ENCODE peak calls at places on chromosome 7, in seven cellular contexts. One of them, this sample, is unnamed.

GRCh38 chr7:44461387-44461786 is 29.1 kb downstream of the NUDCD3 start:
- DNase-seq in H9: no peak
- DNase-seq in astrocyte of the spinal cord: peak
- DNase-seq in K562: no peak
- DNase-seq in GM13977: no peak
- DNase-seq in CD8-positive, alpha-beta T cell: peak
- DNase-seq in AG09319: no peak
- DNase-seq in this sample: no peak

GRCh38 chr7:65441010-65441409 is 67.4 kb downstream of the ZNF92 start:
- DNase-seq in K562: no peak
- DNase-seq in AG09319: no peak
- DNase-seq in CD8-positive, alpha-beta T cell: no peak
- DNase-seq in H9: no peak
- DNase-seq in GM13977: no peak
- DNase-seq in astrocyte of the spinal cord: peak
- DNase-seq in this sample: no peak

GRCh38 chr7:29748286-29749099 is 57.8 kb upstream of the WIPF3 start:
- DNase-seq in AG09319: no peak
- DNase-seq in H9: no peak
- DNase-seq in astrocyte of the spinal cord: peak
- DNase-seq in GM13977: no peak
- DNase-seq in K562: no peak
- DNase-seq in CD8-positive, alpha-beta T cell: no peak
- DNase-seq in this sample: no peak

GRCh38 chr7:13031481-13031880 is 344.0 kb downstream of the ARL4A start:
- DNase-seq in H9: no peak
- DNase-seq in CD8-positive, alpha-beta T cell: no peak
- DNase-seq in astrocyte of the spinal cord: no peak
- DNase-seq in K562: no peak
- DNase-seq in GM13977: no peak
- DNase-seq in AG09319: no peak
- DNase-seq in this sample: no peak

GRCh38 chr7:14902589-14902963 is at the start of gene DGKB:
- DNase-seq in AG09319: peak
- DNase-seq in astrocyte of the spinal cord: peak
- DNase-seq in K562: no peak
- DNase-seq in CD8-positive, alpha-beta T cell: no peak
- DNase-seq in H9: peak
- DNase-seq in GM13977: no peak
- DNase-seq in this sample: no peak

GRCh38 chr7:47572101-47572460 is 9.8 kb downstream of the TNS3 start:
- DNase-seq in AG09319: no peak
- DNase-seq in K562: no peak
- DNase-seq in CD8-positive, alpha-beta T cell: no peak
- DNase-seq in astrocyte of the spinal cord: no peak
- DNase-seq in H9: no peak
- DNase-seq in GM13977: no peak
- DNase-seq in this sample: no peak

GRCh38 chr7:32427769-32428291 is 62.4 kb downstream of the LSM5 start:
- DNase-seq in astrocyte of the spinal cord: peak
- DNase-seq in K562: peak
- DNase-seq in H9: peak
- DNase-seq in CD8-positive, alpha-beta T cell: peak
- DNase-seq in GM13977: peak
- DNase-seq in AG09319: peak
- DNase-seq in this sample: peak

GRCh38 chr7:111730476-111731300 is 168.4 kb upstream of the IMMP2L start:
- DNase-seq in GM13977: peak
- DNase-seq in astrocyte of the spinal cord: no peak
- DNase-seq in H9: no peak
- DNase-seq in AG09319: no peak
- DNase-seq in K562: peak
- DNase-seq in CD8-positive, alpha-beta T cell: no peak
- DNase-seq in this sample: peak

DNA sequence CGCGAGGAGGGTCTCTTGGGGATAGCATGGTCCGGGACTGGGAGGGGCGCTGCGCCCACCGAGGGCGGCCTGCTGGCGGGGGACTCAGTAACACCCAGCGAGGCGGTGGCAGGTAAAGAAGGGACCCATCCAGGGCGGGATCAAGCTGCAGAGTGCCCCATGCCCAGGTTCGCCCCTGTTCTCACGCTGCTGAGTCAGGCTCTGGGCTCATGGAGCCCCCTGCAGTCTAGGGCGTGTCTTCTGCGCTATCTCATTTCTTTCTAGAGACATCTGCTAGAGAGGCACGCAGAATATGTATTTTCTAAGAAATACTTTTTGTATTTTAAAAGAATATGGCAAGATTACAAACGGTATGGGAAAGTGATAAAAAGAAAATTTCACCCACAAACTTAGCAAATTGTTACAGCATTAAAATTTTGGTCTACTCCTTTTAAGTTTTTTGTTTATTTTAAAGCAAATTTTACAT is 933 bp downstream of the EPDR1 start:
- DNase-seq in AG09319: no peak
- DNase-seq in H9: peak
- DNase-seq in GM13977: peak
- DNase-seq in astrocyte of the spinal cord: peak
- DNase-seq in CD8-positive, alpha-beta T cell: no peak
- DNase-seq in K562: peak
- DNase-seq in this sample: peak
- TF ChIP-seq CTCF in AG09319: peak
- TF ChIP-seq CTCF in H9: no peak
- TF ChIP-seq CTCF in GM13977: no peak
- TF ChIP-seq CTCF in astrocyte of the spinal cord: peak
- TF ChIP-seq CTCF in CD8-positive, alpha-beta T cell: no peak
- TF ChIP-seq CTCF in K562: no peak
- TF ChIP-seq CTCF in this sample: peak

DNA sequence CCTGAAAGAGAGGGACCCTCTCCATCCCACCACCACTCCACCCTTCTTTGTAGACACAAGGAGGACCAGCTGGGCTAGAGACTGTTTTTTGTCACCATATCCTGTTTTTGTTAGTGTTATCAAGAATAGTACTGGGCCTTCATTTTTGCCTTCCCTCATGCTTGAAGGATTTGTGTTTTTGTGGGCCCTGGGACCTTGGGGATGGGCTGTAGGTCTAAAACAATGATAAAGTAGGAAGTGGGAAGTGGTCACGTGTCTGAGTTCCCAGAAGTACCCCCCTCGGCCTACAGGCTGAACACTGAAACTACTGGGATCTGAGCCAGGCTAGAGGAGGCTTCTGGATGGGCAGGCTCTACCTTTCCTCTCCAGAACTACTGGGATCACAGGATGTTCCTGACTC is 8.9 kb downstream of the AGFG2 start:
- DNase-seq in CD8-positive, alpha-beta T cell: no peak
- DNase-seq in astrocyte of the spinal cord: peak
- DNase-seq in H9: no peak
- DNase-seq in K562: peak
- DNase-seq in GM13977: no peak
- DNase-seq in AG09319: no peak
- DNase-seq in this sample: no peak
- TF ChIP-seq CTCF in CD8-positive, alpha-beta T cell: no peak
- TF ChIP-seq CTCF in astrocyte of the spinal cord: no peak
- TF ChIP-seq CTCF in H9: no peak
- TF ChIP-seq CTCF in K562: peak
- TF ChIP-seq CTCF in GM13977: no peak
- TF ChIP-seq CTCF in AG09319: no peak
- TF ChIP-seq CTCF in this sample: no peak

DNA sequence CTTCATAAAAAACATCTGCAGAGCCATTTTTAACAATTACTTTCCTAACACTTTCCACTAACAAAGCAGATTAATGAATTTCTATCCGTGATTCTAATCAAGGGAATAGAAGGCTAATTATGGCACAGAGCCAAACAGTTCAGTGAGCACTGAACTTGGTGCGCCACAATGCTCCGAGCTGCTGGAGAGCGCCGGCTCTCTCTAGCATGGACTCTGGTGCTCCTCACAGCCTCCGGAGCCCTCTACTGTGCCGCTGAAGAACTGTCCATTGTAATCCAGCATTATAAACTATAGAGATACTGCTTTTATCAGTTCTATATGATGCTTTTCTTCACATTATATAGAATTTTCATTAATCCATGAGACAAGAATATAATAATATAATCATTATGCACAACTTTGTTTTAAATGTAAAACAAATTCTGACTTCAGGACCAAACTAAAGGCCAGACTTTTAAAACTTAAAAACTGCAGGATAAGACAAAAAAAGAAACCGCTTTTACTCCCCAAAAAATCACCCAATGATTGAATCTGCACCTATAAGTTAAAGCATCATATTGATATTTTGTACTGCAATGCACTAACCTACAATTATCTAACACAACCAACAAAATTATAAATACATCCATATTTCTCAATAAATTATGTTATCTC is 123.6 kb downstream of the RNF32 start:
- DNase-seq in GM13977: no peak
- DNase-seq in H9: peak
- DNase-seq in astrocyte of the spinal cord: peak
- DNase-seq in AG09319: peak
- DNase-seq in CD8-positive, alpha-beta T cell: no peak
- DNase-seq in K562: peak
- DNase-seq in this sample: no peak
- TF ChIP-seq CTCF in GM13977: no peak
- TF ChIP-seq CTCF in H9: peak
- TF ChIP-seq CTCF in astrocyte of the spinal cord: peak
- TF ChIP-seq CTCF in AG09319: peak
- TF ChIP-seq CTCF in CD8-positive, alpha-beta T cell: no peak
- TF ChIP-seq CTCF in K562: peak
- TF ChIP-seq CTCF in this sample: peak

DNA sequence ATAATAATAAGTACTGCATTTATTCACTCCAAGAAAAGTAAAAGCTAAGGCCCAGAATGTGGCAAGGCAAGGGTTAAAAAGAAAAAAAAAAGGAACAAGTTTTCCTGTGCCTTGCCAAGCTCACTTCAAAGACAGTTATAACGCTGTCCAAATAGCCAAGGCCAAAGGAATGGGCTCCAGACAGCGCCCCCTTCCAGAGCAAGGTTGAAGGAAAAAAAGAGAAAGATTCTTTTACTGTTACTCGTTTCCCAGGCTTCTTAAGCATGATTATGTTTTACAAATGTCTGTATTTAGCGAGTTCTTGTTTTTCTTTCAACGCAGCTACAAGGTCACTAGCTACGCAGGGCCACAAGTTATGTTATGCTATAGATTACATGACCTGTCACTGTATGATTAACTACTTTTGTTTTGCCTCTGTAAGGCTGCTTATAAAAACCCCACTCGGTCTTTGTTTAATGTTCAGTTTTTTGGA is 9.1 kb upstream of the EIF4H start:
- DNase-seq in astrocyte of the spinal cord: no peak
- DNase-seq in GM13977: no peak
- DNase-seq in AG09319: no peak
- DNase-seq in CD8-positive, alpha-beta T cell: no peak
- DNase-seq in K562: no peak
- DNase-seq in H9: peak
- DNase-seq in this sample: no peak
- TF ChIP-seq CTCF in astrocyte of the spinal cord: peak
- TF ChIP-seq CTCF in GM13977: no peak
- TF ChIP-seq CTCF in AG09319: peak
- TF ChIP-seq CTCF in CD8-positive, alpha-beta T cell: no peak
- TF ChIP-seq CTCF in K562: peak
- TF ChIP-seq CTCF in H9: peak
- TF ChIP-seq CTCF in this sample: peak

DNA sequence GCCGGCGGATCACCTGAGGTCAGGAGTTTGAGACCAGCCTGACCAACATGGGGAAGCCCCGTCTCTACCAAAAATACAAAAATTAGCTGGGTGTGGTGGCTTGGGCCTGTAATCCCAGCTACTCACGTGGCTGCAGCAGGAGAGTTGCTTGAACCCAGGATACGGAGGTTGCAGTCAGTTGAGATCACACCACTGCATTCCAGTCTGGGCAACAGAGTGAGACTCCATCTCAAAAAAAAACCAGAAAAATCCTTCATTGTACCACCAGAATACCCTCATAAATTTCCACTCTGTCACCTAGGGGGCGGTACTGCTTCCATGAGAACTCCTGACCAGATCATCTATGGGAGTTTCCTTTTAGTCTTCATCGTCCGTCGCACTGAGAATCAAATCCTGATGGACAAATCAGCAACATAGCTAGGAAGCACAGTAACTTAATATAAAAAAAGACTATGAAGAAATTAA is 225.8 kb upstream of the KLF14 start:
- DNase-seq in CD8-positive, alpha-beta T cell: no peak
- DNase-seq in K562: peak
- DNase-seq in GM13977: no peak
- DNase-seq in astrocyte of the spinal cord: peak
- DNase-seq in AG09319: peak
- DNase-seq in H9: no peak
- DNase-seq in this sample: no peak
- TF ChIP-seq CTCF in CD8-positive, alpha-beta T cell: peak
- TF ChIP-seq CTCF in K562: peak
- TF ChIP-seq CTCF in GM13977: peak
- TF ChIP-seq CTCF in astrocyte of the spinal cord: peak
- TF ChIP-seq CTCF in AG09319: peak
- TF ChIP-seq CTCF in H9: peak
- TF ChIP-seq CTCF in this sample: peak

GRCh38 chr7:36284470-36284869 is 105.2 kb upstream of the ANLN start:
- DNase-seq in K562: no peak
- DNase-seq in astrocyte of the spinal cord: no peak
- DNase-seq in GM13977: no peak
- DNase-seq in AG09319: no peak
- DNase-seq in H9: peak
- DNase-seq in CD8-positive, alpha-beta T cell: no peak
- DNase-seq in this sample: no peak
- TF ChIP-seq CTCF in K562: peak
- TF ChIP-seq CTCF in astrocyte of the spinal cord: no peak
- TF ChIP-seq CTCF in GM13977: peak
- TF ChIP-seq CTCF in AG09319: no peak
- TF ChIP-seq CTCF in H9: peak
- TF ChIP-seq CTCF in CD8-positive, alpha-beta T cell: no peak
- TF ChIP-seq CTCF in this sample: no peak

This sample was measured in GM10248.